ENCODE peak calls at places on chromosomes 6 and 20, in seven cellular contexts. L is vagina, U is Peyer's patch, N is GM12878, E is H54, O is body of pancreas, V is GM12892. D is an unnamed sample.

GRCh38 chr20:61253640-61254511 is 1.8 kb downstream of the CDH4 start:
- DNase-seq in L (no peak), U (no peak), N (no peak), E (no peak), O (peak), V (no peak), D (no peak)

GRCh38 chr6:18211338-18211737 is 53.0 kb downstream of the DEK start:
- DNase-seq in L (no peak), U (no peak), N (peak), E (no peak), O (no peak), V (peak), D (no peak)

GRCh38 chr6:29834564-29835436 is 7.2 kb downstream of the HLA-G start:
- DNase-seq in L (peak), U (peak), N (no peak), E (no peak), O (peak), V (no peak), D (peak)

GRCh38 chr20:35842361-35842760 is 70.5 kb downstream of the PHF20 start:
- DNase-seq in L (no peak), U (no peak), N (no peak), E (no peak), O (no peak), V (no peak), D (no peak)

GRCh38 chr6:90146914-90147668 is 149.6 kb downstream of the BACH2 start:
- DNase-seq in L (no peak), U (no peak), N (no peak), E (no peak), O (no peak), V (no peak), D (no peak)

GRCh38 chr6:73017473-73017872 is 207.8 kb downstream of the KHDC1L start:
- DNase-seq in L (no peak), U (no peak), N (no peak), E (no peak), O (no peak), V (no peak), D (no peak)

GRCh38 chr6:108484016-108484415 is 76.7 kb upstream of the FOXO3 start:
- DNase-seq in L (no peak), U (no peak), N (no peak), E (no peak), O (no peak), V (no peak), D (no peak)

GRCh38 chr6:149194815-149195558 is 122.5 kb upstream of the TAB2 start:
- DNase-seq in L (no peak), U (no peak), N (no peak), E (no peak), O (no peak), V (no peak), D (no peak)

GRCh38 chr6:21450628-21451027 is 142.9 kb upstream of the SOX4 start:
- DNase-seq in L (no peak), U (no peak), N (no peak), E (no peak), O (no peak), V (no peak), D (peak)

GRCh38 chr20:59835448-59836395 is 97.7 kb downstream of the SYCP2 start:
- DNase-seq in L (no peak), U (no peak), N (no peak), E (no peak), O (peak), V (no peak), D (no peak)

GRCh38 chr20:21302645-21303060 is 478 bp upstream of the XRN2 start:
- DNase-seq in L (no peak), U (no peak), N (no peak), E (peak), O (no peak), V (no peak), D (no peak)

GRCh38 chr6:139262519-139263300 is 29.1 kb downstream of the TXLNB start:
- DNase-seq in L (no peak), U (no peak), N (no peak), E (no peak), O (no peak), V (no peak), D (no peak)

GRCh38 chr6:124927806-124928205 is 34.4 kb upstream of the RNF217 start:
- DNase-seq in L (no peak), U (no peak), N (no peak), E (peak), O (no peak), V (no peak), D (no peak)

GRCh38 chr20:10671850-10672578 is 1.8 kb downstream of the JAG1 start:
- DNase-seq in L (no peak), U (no peak), N (no peak), E (peak), O (peak), V (peak), D (peak)

GRCh38 chr6:136401749-136402148 is 112.1 kb upstream of the BCLAF1 start:
- DNase-seq in L (no peak), U (no peak), N (no peak), E (no peak), O (no peak), V (no peak), D (no peak)

GRCh38 chr6:146884728-146885127 is 286.0 kb downstream of the ADGB start:
- DNase-seq in L (no peak), U (no peak), N (no peak), E (no peak), O (no peak), V (no peak), D (no peak)

GRCh38 chr6:114049367-114049966 is 78.5 kb upstream of the HDAC2 start:
- DNase-seq in L (no peak), U (no peak), N (no peak), E (no peak), O (no peak), V (no peak), D (no peak)

GRCh38 chr20:63577317-63577894 is 3.4 kb upstream of the HELZ2 start:
- DNase-seq in L (no peak), U (no peak), N (no peak), E (no peak), O (peak), V (no peak), D (no peak)

GRCh38 chr20:60906555-60906954 is 345.5 kb upstream of the CDH4 start:
- DNase-seq in L (no peak), U (no peak), N (no peak), E (no peak), O (no peak), V (no peak), D (no peak)

GRCh38 chr6:12065321-12066140 is 53.4 kb downstream of the HIVEP1 start:
- DNase-seq in L (no peak), U (peak), N (no peak), E (no peak), O (no peak), V (no peak), D (no peak)

GRCh38 chr6:37303091-37303620 is 45.2 kb upstream of the TMEM217 start:
- DNase-seq in L (no peak), U (no peak), N (no peak), E (no peak), O (no peak), V (no peak), D (peak)

GRCh38 chr20:63472159-63472811 is at the start of gene KCNQ2:
- DNase-seq in L (no peak), U (no peak), N (no peak), E (no peak), O (no peak), V (no peak), D (no peak)

GRCh38 chr6:113969888-113970807 is 800 bp downstream of the HDAC2 start:
- DNase-seq in L (no peak), U (peak), N (no peak), E (peak), O (peak), V (peak), D (peak)

GRCh38 chr6:125236536-125237327 is 65.0 kb downstream of the HDDC2 start:
- DNase-seq in L (no peak), U (no peak), N (no peak), E (no peak), O (no peak), V (no peak), D (no peak)

GRCh38 chr6:21402368-21402767 is 191.2 kb upstream of the SOX4 start:
- DNase-seq in L (no peak), U (no peak), N (peak), E (peak), O (no peak), V (no peak), D (no peak)

GRCh38 chr6:82843291-82843885 is 222.3 kb downstream of the UBE3D start:
- DNase-seq in L (no peak), U (no peak), N (no peak), E (no peak), O (no peak), V (no peak), D (no peak)

GRCh38 chr20:63273635-63274380 is 1.2 kb downstream of the ARFGAP1 start:
- DNase-seq in L (no peak), U (no peak), N (no peak), E (peak), O (no peak), V (no peak), D (peak)

GRCh38 chr6:122624853-122625252 is 14.6 kb downstream of the PKIB start:
- DNase-seq in L (no peak), U (no peak), N (no peak), E (no peak), O (no peak), V (no peak), D (no peak)

GRCh38 chr6:9621276-9621675 is 793.6 kb downstream of the TFAP2A start:
- DNase-seq in L (no peak), U (no peak), N (no peak), E (no peak), O (no peak), V (no peak), D (no peak)

GRCh38 chr20:58992911-58993310 is 11.9 kb downstream of the NELFCD start:
- DNase-seq in L (no peak), U (no peak), N (no peak), E (no peak), O (no peak), V (no peak), D (no peak)

GRCh38 chr20:54068495-54068894 is 1.9 kb downstream of the BCAS1 start:
- DNase-seq in L (peak), U (no peak), N (no peak), E (no peak), O (no peak), V (no peak), D (no peak)

GRCh38 chr20:54068966-54069365 is 1.4 kb downstream of the BCAS1 start:
- DNase-seq in L (no peak), U (no peak), N (no peak), E (no peak), O (no peak), V (no peak), D (no peak)

GRCh38 chr20:54065601-54066038 is 4.8 kb downstream of the BCAS1 start:
- DNase-seq in L (peak), U (no peak), N (no peak), E (no peak), O (no peak), V (no peak), D (peak)

GRCh38 chr20:54069501-54069971 is 858 bp downstream of the BCAS1 start:
- DNase-seq in L (no peak), U (no peak), N (no peak), E (no peak), O (no peak), V (no peak), D (no peak)

GRCh38 chr20:54067606-54068174 is 2.7 kb downstream of the BCAS1 start:
- DNase-seq in L (peak), U (no peak), N (peak), E (peak), O (peak), V (no peak), D (peak)
- TF ChIP-seq POLR2A in L (no peak), U (peak), N (no peak), E (no peak), O (peak), V (no peak), D (no peak)

GRCh38 chr6:8061736-8062135 is 2.5 kb downstream of the BLOC1S5 start:
- DNase-seq in L (no peak), U (no peak), N (no peak), E (no peak), O (no peak), V (no peak), D (no peak)

GRCh38 chr6:8066108-8066507 is 1.9 kb upstream of the BLOC1S5 start:
- DNase-seq in L (no peak), U (no peak), N (no peak), E (no peak), O (no peak), V (no peak), D (no peak)

GRCh38 chr6:8065519-8065911 is 1.3 kb upstream of the BLOC1S5 start:
- DNase-seq in L (no peak), U (no peak), N (peak), E (no peak), O (no peak), V (no peak), D (no peak)

GRCh38 chr6:8064638-8065518 is 689 bp upstream of the BLOC1S5 start:
- DNase-seq in L (no peak), U (no peak), N (no peak), E (no peak), O (no peak), V (no peak), D (peak)

DNA sequence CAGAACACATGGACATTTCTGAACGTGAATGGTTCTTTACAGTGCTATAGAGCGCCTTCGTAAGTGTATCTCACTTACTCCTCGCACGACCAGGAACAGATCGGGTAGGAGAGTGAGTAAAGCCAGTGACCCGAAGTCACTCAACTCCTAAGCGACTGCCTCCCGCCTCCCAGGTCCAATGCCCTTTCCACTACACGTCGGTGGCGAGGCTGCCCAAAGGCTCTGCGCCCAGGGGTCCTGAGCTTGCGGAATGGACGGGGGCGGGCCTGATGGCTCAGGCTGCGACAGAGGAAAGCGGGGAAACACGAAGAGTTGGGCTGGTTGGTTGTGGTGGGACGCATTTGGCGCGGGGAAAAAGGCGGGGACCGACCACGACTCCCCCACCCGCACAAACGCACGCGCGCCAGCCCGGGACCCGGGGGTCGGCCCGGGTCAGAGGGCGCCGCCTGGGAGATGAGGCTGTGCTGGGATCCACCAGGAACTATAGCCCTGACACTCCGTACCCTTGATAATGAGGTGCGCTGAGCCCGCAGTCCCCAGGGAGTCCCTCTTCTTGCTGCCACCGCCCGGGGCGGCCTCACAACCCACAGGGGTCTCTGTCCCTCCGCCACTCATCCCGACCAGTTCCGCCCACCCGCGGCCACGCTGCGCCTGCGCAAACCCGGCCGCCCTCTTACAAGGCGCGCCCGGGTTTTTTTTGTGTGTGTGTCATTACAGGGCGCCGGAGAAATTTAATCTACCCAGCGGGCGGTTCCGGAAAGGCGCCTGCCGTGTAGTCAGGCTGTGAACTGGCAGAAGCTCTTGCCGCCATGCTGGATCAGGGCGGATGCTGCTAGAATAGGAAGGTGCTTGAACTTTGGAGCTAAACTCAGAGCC is at the start of gene BLOC1S5:
- DNase-seq in L (peak), U (peak), N (peak), E (peak), O (peak), V (peak), D (peak)
- TF ChIP-seq POLR2A in L (peak), U (peak), N (peak), E (peak), O (peak), V (peak), D (peak)

DNA sequence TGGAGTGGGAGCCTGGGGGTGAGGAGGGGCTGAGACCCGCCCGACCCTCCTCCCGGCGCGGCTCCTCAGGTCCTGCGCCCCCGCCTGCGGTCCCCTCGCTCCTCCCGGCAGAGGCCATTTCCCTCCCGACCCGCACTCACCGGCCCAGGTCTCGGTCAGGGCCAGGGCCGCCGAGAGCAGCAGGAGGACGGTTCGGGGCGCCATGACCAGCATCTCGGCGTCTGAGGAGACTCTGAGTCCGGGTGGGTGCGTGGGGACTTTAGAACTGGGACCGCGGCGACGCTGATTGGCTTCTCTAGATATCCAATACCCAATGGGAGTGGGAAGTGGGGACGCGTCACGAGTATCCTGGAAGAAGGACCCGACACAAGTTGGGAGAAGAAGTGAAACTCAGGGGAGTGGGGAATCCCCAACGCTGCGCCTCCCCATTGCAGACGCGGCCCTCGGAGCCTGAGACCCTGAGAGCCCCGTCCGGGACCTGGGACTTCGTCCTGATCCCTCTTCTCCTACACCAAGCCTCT is at the start of gene HLA-B:
- DNase-seq in L (peak), U (peak), N (peak), E (peak), O (peak), V (peak), D (peak)
- TF ChIP-seq POLR2A in L (peak), U (peak), N (peak), E (peak), O (no peak), V (peak), D (peak)

GRCh38 chr6:154242617-154243357 is 113.8 kb downstream of the IPCEF1 start:
- DNase-seq in L (no peak), U (no peak), N (no peak), E (no peak), O (no peak), V (no peak), D (no peak)

GRCh38 chr6:154243793-154244768 is 112.5 kb downstream of the IPCEF1 start:
- DNase-seq in L (no peak), U (no peak), N (no peak), E (no peak), O (no peak), V (no peak), D (no peak)

GRCh38 chr6:154247119-154247814 is 109.3 kb downstream of the IPCEF1 start:
- DNase-seq in L (no peak), U (peak), N (no peak), E (no peak), O (no peak), V (no peak), D (no peak)

GRCh38 chr6:154246723-154247118 is 109.9 kb downstream of the IPCEF1 start:
- DNase-seq in L (no peak), U (no peak), N (no peak), E (no peak), O (no peak), V (no peak), D (no peak)

GRCh38 chr6:154245542-154245941 is 111.1 kb downstream of the IPCEF1 start:
- DNase-seq in L (no peak), U (no peak), N (no peak), E (no peak), O (no peak), V (no peak), D (no peak)
- TF ChIP-seq POLR2A in L (no peak), U (no peak), N (no peak), E (no peak), O (no peak), V (no peak), D (no peak)

DNA sequence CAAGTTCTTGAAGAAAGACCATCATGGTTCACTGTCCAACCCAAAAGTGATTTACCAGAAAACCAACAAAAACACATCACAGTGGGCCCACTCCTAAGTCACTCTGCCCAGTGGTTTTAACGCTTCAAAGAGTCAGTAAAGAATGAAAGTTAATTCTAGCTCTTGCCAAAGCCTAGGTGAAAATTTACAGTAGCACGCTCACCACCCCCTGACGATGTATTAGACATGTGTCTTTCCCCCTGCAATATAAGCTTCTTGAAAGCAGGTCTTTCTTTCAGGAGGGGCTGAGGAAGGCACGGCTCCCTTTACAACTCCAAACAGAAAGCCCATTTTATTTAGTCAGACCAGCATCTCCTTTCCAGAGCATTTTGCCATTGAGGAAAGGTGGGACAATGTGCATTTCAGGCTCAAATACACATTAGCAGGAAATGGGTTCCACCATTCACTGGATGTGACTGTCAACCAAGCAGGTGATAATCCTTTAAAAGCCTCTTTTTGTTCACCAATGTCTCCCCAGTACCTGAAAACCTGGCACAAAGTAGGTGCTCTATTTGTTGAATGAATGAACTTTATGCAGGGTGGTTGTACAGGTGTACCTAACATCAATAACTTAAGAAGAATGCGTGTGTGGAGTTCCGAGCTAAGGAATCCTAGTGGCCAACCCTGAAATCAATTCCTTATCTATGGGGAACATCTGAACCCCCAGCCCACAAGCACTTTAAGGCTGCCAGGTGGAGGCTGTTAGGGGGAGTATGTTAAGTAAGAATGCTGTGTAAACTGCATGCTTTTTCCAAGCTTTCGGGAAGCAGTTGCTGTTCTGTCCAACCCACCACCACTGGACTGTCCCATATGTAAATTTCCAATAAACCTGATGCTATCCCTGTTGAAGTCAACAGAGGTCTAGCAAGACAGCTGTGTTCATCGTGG is 11.4 kb downstream of the EZR start:
- DNase-seq in L (no peak), U (peak), N (no peak), E (no peak), O (no peak), V (no peak), D (no peak)
- TF ChIP-seq POLR2A in L (no peak), U (no peak), N (peak), E (no peak), O (no peak), V (peak), D (peak)